ENCODE peak calls at places on chromosome 5, in seven cellular contexts. L, B, C, J, H, Z and N are unnamed samples.

GRCh38 chr5:31620071-31620470 is 18.9 kb upstream of the PDZD2 start:
- DNase-seq in L (no peak), B (no peak), C (no peak), J (no peak), H (no peak), Z (no peak), N (no peak)

GRCh38 chr5:123116063-123116462 is 27.0 kb downstream of the PRDM6 start:
- DNase-seq in L (no peak), B (no peak), C (no peak), J (no peak), H (no peak), Z (no peak), N (peak)

GRCh38 chr5:27652505-27652904 is 614.1 kb upstream of the CDH9 start:
- DNase-seq in L (no peak), B (no peak), C (no peak), J (no peak), H (no peak), Z (no peak), N (no peak)

GRCh38 chr5:58011301-58011700 is 448.6 kb downstream of the PLK2 start:
- DNase-seq in L (no peak), B (no peak), C (no peak), J (no peak), H (no peak), Z (no peak), N (no peak)

GRCh38 chr5:39521945-39522590 is 97.3 kb upstream of the DAB2 start:
- DNase-seq in L (no peak), B (no peak), C (no peak), J (no peak), H (no peak), Z (no peak), N (no peak)

GRCh38 chr5:90640484-90641059 is 82.0 kb downstream of the ADGRV1 start:
- DNase-seq in L (no peak), B (no peak), C (no peak), J (no peak), H (peak), Z (no peak), N (no peak)

GRCh38 chr5:148268556-148268955 is at the start of gene SPINK13:
- DNase-seq in L (peak), B (no peak), C (no peak), J (no peak), H (no peak), Z (no peak), N (peak)

GRCh38 chr5:173395257-173395932 is 67.2 kb upstream of the STC2 start:
- DNase-seq in L (peak), B (no peak), C (peak), J (peak), H (no peak), Z (no peak), N (peak)

GRCh38 chr5:19739691-19740090 is 248.3 kb downstream of the CDH18 start:
- DNase-seq in L (no peak), B (no peak), C (no peak), J (no peak), H (no peak), Z (no peak), N (no peak)

GRCh38 chr5:148543727-148544126 is 110.6 kb downstream of the HTR4 start:
- DNase-seq in L (no peak), B (no peak), C (no peak), J (no peak), H (no peak), Z (no peak), N (no peak)

GRCh38 chr5:171622010-171622409 is 163.6 kb upstream of the SMIM23 start:
- DNase-seq in L (no peak), B (no peak), C (no peak), J (no peak), H (no peak), Z (no peak), N (no peak)

GRCh38 chr5:141839015-141839513 is 39.1 kb downstream of the PCDH1 start:
- DNase-seq in L (no peak), B (no peak), C (no peak), J (peak), H (no peak), Z (no peak), N (no peak)